ENCODE peak calls at places on chromosomes 13 and 19, in eight cellular contexts. X, F, E, B, S, T, O and M are unnamed samples.

GRCh38 chr19:17281391-17282304 is at the start of gene ANKLE1:
- DNase-seq in X (peak; percentile 18), F (peak; percentile 74), E (no peak), B (no peak), S (no peak), T (peak; percentile 27), O (no peak), M (no peak)

GRCh38 chr13:46520188-46520587 is 32.8 kb upstream of the LRCH1 start:
- DNase-seq in X (no peak), F (no peak), E (no peak), B (no peak), S (no peak), T (no peak), O (no peak), M (no peak)

GRCh38 chr19:29576043-29576442 is 30.0 kb upstream of the POP4 start:
- DNase-seq in X (no peak), F (no peak), E (no peak), B (no peak), S (no peak), T (no peak), O (no peak), M (no peak)

GRCh38 chr19:50705422-50706019 is 14.1 kb downstream of the SHANK1 start:
- DNase-seq in X (peak; percentile 39), F (peak; percentile 95), E (no peak), B (peak; percentile 40), S (no peak), T (no peak), O (no peak), M (no peak)

GRCh38 chr19:46211201-46211881 is 18.2 kb upstream of the IGFL1 start:
- DNase-seq in X (no peak), F (no peak), E (no peak), B (no peak), S (no peak), T (no peak), O (no peak), M (no peak)

GRCh38 chr19:46866407-46867132 is 5.8 kb downstream of the ARHGAP35 start:
- DNase-seq in X (no peak), F (no peak), E (no peak), B (no peak), S (no peak), T (no peak), O (no peak), M (no peak)

GRCh38 chr19:49145485-49146407 is 9.4 kb downstream of the HRC start:
- DNase-seq in X (peak; percentile 86), F (peak; percentile 86), E (peak; percentile 61), B (no peak), S (peak; percentile 68), T (peak; percentile 84), O (peak; percentile 86), M (no peak)

GRCh38 chr19:1864480-1865171 is 1.2 kb upstream of the KLF16 start:
- DNase-seq in X (peak; percentile 81), F (peak; percentile 84), E (no peak), B (no peak), S (no peak), T (peak; percentile 75), O (peak; percentile 56), M (no peak)

GRCh38 chr13:44627441-44627840 is 51.3 kb upstream of the TSC22D1 start:
- DNase-seq in X (no peak), F (no peak), E (no peak), B (no peak), S (no peak), T (no peak), O (no peak), M (no peak)

GRCh38 chr19:16224266-16225045 is 26.7 kb downstream of the AP1M1 start:
- DNase-seq in X (no peak), F (no peak), E (no peak), B (no peak), S (no peak), T (no peak), O (no peak), M (no peak)

GRCh38 chr19:41195675-41196497 is 2.9 kb downstream of the CYP2S1 start:
- DNase-seq in X (no peak), F (peak; percentile 47), E (no peak), B (no peak), S (no peak), T (no peak), O (no peak), M (no peak)

GRCh38 chr19:17743874-17744273 is 7.4 kb upstream of the FCHO1 start:
- DNase-seq in X (no peak), F (no peak), E (no peak), B (no peak), S (no peak), T (no peak), O (no peak), M (no peak)

GRCh38 chr13:52949044-52949443 is 79.6 kb upstream of the OLFM4 start:
- DNase-seq in X (no peak), F (no peak), E (no peak), B (no peak), S (no peak), T (no peak), O (no peak), M (no peak)

GRCh38 chr19:1632462-1633268 is 19.8 kb downstream of the TCF3 start:
- DNase-seq in X (no peak), F (no peak), E (no peak), B (no peak), S (no peak), T (no peak), O (no peak), M (no peak)

GRCh38 chr13:113365551-113365971 is 1.6 kb upstream of the GRTP1 start:
- DNase-seq in X (no peak), F (no peak), E (no peak), B (no peak), S (no peak), T (no peak), O (no peak), M (no peak)

GRCh38 chr19:4870025-4870700 is 2.7 kb upstream of the PLIN3 start:
- DNase-seq in X (no peak), F (peak; percentile 91), E (no peak), B (peak; percentile 73), S (no peak), T (no peak), O (no peak), M (no peak)

GRCh38 chr13:79988573-79988972 is 352.4 kb downstream of the SPRY2 start:
- DNase-seq in X (no peak), F (peak; percentile 19), E (no peak), B (peak; percentile 37), S (no peak), T (no peak), O (no peak), M (no peak)

GRCh38 chr19:49818691-49819331 is 722 bp downstream of the MED25 start:
- DNase-seq in X (no peak), F (no peak), E (no peak), B (no peak), S (no peak), T (no peak), O (no peak), M (no peak)

GRCh38 chr19:4414800-4415251 is 12.4 kb downstream of the CHAF1A start:
- DNase-seq in X (no peak), F (no peak), E (no peak), B (no peak), S (no peak), T (no peak), O (no peak), M (no peak)